ENCODE peak calls at places on chromosomes 11 and 22, in nine cellular contexts. N, X, J, K, Y, A, E, T and G are unnamed samples.
A peak's percentile ranks its signal among the peaks of the same experiment; 100 is the strongest.

GRCh38 chr22:36467946-36468345 is 13.5 kb downstream of the TXN2 start:
- DNase-seq in N (peak; percentile 64), X (no peak), J (peak; percentile 89), K (no peak), Y (no peak), A (peak; percentile 58), E (peak; percentile 39), T (peak; percentile 89), G (no peak)

GRCh38 chr22:39408807-39409206 is 9.2 kb downstream of the TAB1 start:
- DNase-seq in N (no peak), X (no peak), J (no peak), K (no peak), Y (no peak), A (no peak), E (no peak), T (peak; percentile 17), G (no peak)

GRCh38 chr11:127567237-127567932 is 566.8 kb upstream of the KIRREL3 start:
- DNase-seq in N (no peak), X (peak; percentile 63), J (no peak), K (no peak), Y (no peak), A (no peak), E (no peak), T (no peak), G (peak; percentile 2)

GRCh38 chr11:46330887-46331652 is 16.2 kb upstream of the DGKZ start:
- DNase-seq in N (no peak), X (no peak), J (no peak), K (no peak), Y (no peak), A (no peak), E (no peak), T (no peak), G (no peak)

GRCh38 chr11:110566577-110566976 is 136.8 kb downstream of the FDX1 start:
- DNase-seq in N (no peak), X (no peak), J (no peak), K (no peak), Y (no peak), A (no peak), E (no peak), T (no peak), G (no peak)

GRCh38 chr11:69922596-69923111 is 103.4 kb upstream of the FGF3 start:
- DNase-seq in N (no peak), X (no peak), J (no peak), K (no peak), Y (no peak), A (no peak), E (no peak), T (no peak), G (no peak)

GRCh38 chr11:1071571-1072115 is 3.0 kb upstream of the MUC2 start:
- DNase-seq in N (no peak), X (no peak), J (no peak), K (no peak), Y (no peak), A (no peak), E (no peak), T (no peak), G (no peak)

GRCh38 chr11:114928260-114928870 is 250.0 kb downstream of the NXPE2 start:
- DNase-seq in N (no peak), X (no peak), J (no peak), K (no peak), Y (no peak), A (no peak), E (no peak), T (no peak), G (no peak)

GRCh38 chr11:86360775-86361395 is 13.8 kb upstream of the CCDC81 start:
- DNase-seq in N (no peak), X (peak; percentile 70), J (peak; percentile 62), K (no peak), Y (no peak), A (peak; percentile 23), E (peak; percentile 40), T (peak; percentile 69), G (peak; percentile 48)

GRCh38 chr22:25451480-25452114 is 112.9 kb upstream of the GRK3 start:
- DNase-seq in N (no peak), X (no peak), J (no peak), K (no peak), Y (no peak), A (no peak), E (no peak), T (peak; percentile 39), G (no peak)

GRCh38 chr22:10961043-10961860 is 4566.7 kb upstream of the OR11H1 start:
- DNase-seq in N (no peak), X (no peak), J (no peak), K (no peak), Y (peak; percentile 42), A (no peak), E (peak; percentile 4), T (no peak), G (no peak)

GRCh38 chr11:1760351-1761109 is 3.2 kb downstream of the CTSD start:
- DNase-seq in N (no peak), X (no peak), J (peak; percentile 3), K (no peak), Y (no peak), A (no peak), E (no peak), T (peak; percentile 57), G (no peak)

GRCh38 chr22:43152355-43153071 is 1.2 kb downstream of the TSPO start:
- DNase-seq in N (peak; percentile 40), X (no peak), J (peak; percentile 68), K (peak; percentile 33), Y (peak; percentile 68), A (no peak), E (peak; percentile 58), T (peak; percentile 91), G (no peak)

GRCh38 chr22:48783821-48784266 is 1043.8 kb downstream of the BRD1 start:
- DNase-seq in N (no peak), X (no peak), J (no peak), K (no peak), Y (no peak), A (no peak), E (peak; percentile 77), T (no peak), G (no peak)

GRCh38 chr11:126840201-126840886 is 160.2 kb downstream of the KIRREL3 start:
- DNase-seq in N (no peak), X (no peak), J (no peak), K (no peak), Y (no peak), A (no peak), E (no peak), T (peak; percentile 82), G (no peak)

GRCh38 chr11:64164392-64165312 is 1.3 kb downstream of the MACROD1 start:
- DNase-seq in N (no peak), X (peak; percentile 67), J (peak; percentile 61), K (no peak), Y (no peak), A (no peak), E (no peak), T (peak; percentile 36), G (peak; percentile 61)

GRCh38 chr22:47386812-47387510 is 624.5 kb downstream of the TBC1D22A start:
- DNase-seq in N (no peak), X (no peak), J (no peak), K (no peak), Y (no peak), A (no peak), E (no peak), T (no peak), G (no peak)

GRCh38 chr22:27930246-27931060 is 11.4 kb upstream of the PITPNB start:
- DNase-seq in N (no peak), X (peak; percentile 8), J (no peak), K (no peak), Y (no peak), A (no peak), E (no peak), T (peak; percentile 49), G (peak; percentile 18)

GRCh38 chr11:119673389-119674336 is 55.3 kb downstream of the NECTIN1 start:
- DNase-seq in N (peak; percentile 95), X (no peak), J (no peak), K (peak; percentile 93), Y (no peak), A (no peak), E (peak; percentile 40), T (no peak), G (no peak)
- H3K4me2 ChIP-seq in N (peak overlapping the region; percentile 85), X (no peak overlapping the region), J (no peak overlapping the region), K (peak overlapping the region; percentile 49), Y (no peak overlapping the region), A (no peak overlapping the region), E (no peak overlapping the region), T (no peak overlapping the region), G (no peak overlapping the region)

GRCh38 chr11:59097113-59097708 is 9.8 kb upstream of the FAM111B start:
- DNase-seq in N (peak; percentile 59), X (peak; percentile 84), J (peak; percentile 75), K (peak; percentile 80), Y (peak; percentile 34), A (peak; percentile 48), E (peak; percentile 74), T (peak; percentile 67), G (peak; percentile 56)
- H3K4me1 ChIP-seq in N (peaks cover 17% of the 10 kb centered on the region), X (peaks cover 70% of the 10 kb centered on the region), J (no peaks in the 10 kb centered on the region), K (peaks cover 93% of the 10 kb centered on the region), Y (no peaks in the 10 kb centered on the region), A (no peaks in the 10 kb centered on the region), E (no peaks in the 10 kb centered on the region), T (no peaks in the 10 kb centered on the region), G (no peaks in the 10 kb centered on the region)

GRCh38 chr22:18024276-18024939 is at the start of gene MICAL3:
- DNase-seq in N (peak; percentile 80), X (peak; percentile 57), J (peak; percentile 74), K (peak; percentile 88), Y (peak; percentile 93), A (peak; percentile 34), E (peak; percentile 88), T (peak; percentile 92), G (peak; percentile 82)

GRCh38 chr22:18023509-18024275 is 669 bp downstream of the MICAL3 start:
- DNase-seq in N (peak; percentile 58), X (peak; percentile 80), J (peak; percentile 80), K (peak; percentile 67), Y (peak; percentile 87), A (peak; percentile 65), E (peak; percentile 91), T (peak; percentile 96), G (peak; percentile 64)

GRCh38 chr22:18021431-18021830 is 2.9 kb downstream of the MICAL3 start:
- DNase-seq in N (no peak), X (no peak), J (no peak), K (no peak), Y (no peak), A (no peak), E (no peak), T (no peak), G (no peak)

GRCh38 chr22:18022851-18023250 is 1.5 kb downstream of the MICAL3 start:
- DNase-seq in N (no peak), X (no peak), J (peak; percentile 16), K (no peak), Y (no peak), A (no peak), E (no peak), T (no peak), G (no peak)

GRCh38 chr22:18024956-18025720 is 777 bp upstream of the MICAL3 start:
- DNase-seq in N (no peak), X (no peak), J (no peak), K (peak; percentile 35), Y (peak; percentile 47), A (no peak), E (no peak), T (no peak), G (no peak)
- TF ChIP-seq EZH2phosphoT487 in N (no peak), X (no peak), J (no peak), K (no peak), Y (no peak), A (no peak), E (no peak), T (no peak), G (no peak)

DNA sequence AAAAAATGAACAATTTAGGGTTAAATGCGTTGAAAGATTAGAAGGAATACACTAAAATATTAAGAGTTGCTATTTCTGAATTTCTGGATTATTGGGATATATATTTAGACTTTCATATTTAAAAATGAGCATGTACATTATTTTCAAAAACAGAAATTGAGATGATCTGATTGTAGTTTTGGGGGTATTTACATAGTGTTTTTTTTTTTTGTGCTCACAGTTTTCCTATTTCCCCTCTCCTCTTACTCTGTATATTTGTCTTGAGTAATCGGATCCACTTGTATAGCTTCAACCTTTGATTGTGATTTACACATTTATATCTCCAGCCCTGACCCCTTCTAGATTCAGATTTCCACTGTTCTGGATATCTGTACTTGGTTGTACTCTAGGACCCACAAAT is 5.3 kb downstream of the USP47 start:
- DNase-seq in N (no peak), X (no peak), J (no peak), K (no peak), Y (no peak), A (no peak), E (no peak), T (no peak), G (no peak)
- H3K4me2 ChIP-seq in N (no peak overlapping the region), X (no peak overlapping the region), J (no peak overlapping the region), K (no peak overlapping the region), Y (no peak overlapping the region), A (no peak overlapping the region), E (no peak overlapping the region), T (no peak overlapping the region), G (no peak overlapping the region)